ENCODE peak calls at places on chromosomes 3 and 15, in eight cellular contexts. Z is body of pancreas; S is A549; M is CD8-positive, alpha-beta T cell; X is breast epithelium; D is spleen; A is mucosa of descending colon; W is GM23248. B is an unnamed sample.
A peak's percentile ranks its signal among the peaks of the same experiment; 100 is the strongest.

GRCh38 chr3:99896482-99896881 is 78.8 kb downstream of the CMSS1 start:
- DNase-seq in D (no peak), M (no peak), A (no peak), Z (no peak), S (no peak), X (no peak), W (peak; percentile 44), B (no peak)

GRCh38 chr3:58217209-58217811 is 6.5 kb upstream of the DNASE1L3 start:
- DNase-seq in A (peak; percentile 68), X (no peak), W (peak; percentile 78), S (peak; percentile 92), M (peak; percentile 54), D (peak; percentile 88), Z (peak; percentile 68), B (peak; percentile 27)

GRCh38 chr3:108455212-108455705 is 55.1 kb downstream of the MYH15 start:
- DNase-seq in A (no peak), X (no peak), D (no peak), W (peak; percentile 54), S (no peak), Z (no peak), M (no peak), B (no peak)

GRCh38 chr3:102092617-102093466 is 243.5 kb downstream of the NFKBIZ start:
- DNase-seq in S (no peak), A (no peak), X (no peak), Z (no peak), M (no peak), W (peak; percentile 53), D (no peak), B (no peak)

GRCh38 chr3:123383101-123384053 is 65.5 kb downstream of the ADCY5 start:
- DNase-seq in M (no peak), W (peak; percentile 47), Z (no peak), X (no peak), S (no peak), D (no peak), A (no peak), B (no peak)

GRCh38 chr3:8937064-8938020 is 25.9 kb downstream of the RAD18 start:
- DNase-seq in W (peak; percentile 91), S (peak; percentile 75), Z (no peak), X (no peak), A (no peak), D (no peak), M (no peak), B (no peak)

GRCh38 chr15:79283252-79284048 is 928 bp downstream of the ANKRD34C start:
- DNase-seq in X (no peak), Z (peak; percentile 38), W (peak; percentile 57), M (peak; percentile 22), S (peak; percentile 24), A (peak; percentile 23), D (no peak), B (peak; percentile 16)

GRCh38 chr3:177196473-177197040 is 725 bp downstream of the TBL1XR1 start:
- DNase-seq in A (peak; percentile 64), W (peak; percentile 63), M (peak; percentile 47), Z (no peak), S (peak; percentile 52), X (peak; percentile 57), D (peak; percentile 82), B (peak; percentile 12)

GRCh38 chr3:18808423-18808822 is 339.9 kb upstream of the KCNH8 start:
- DNase-seq in W (no peak), M (no peak), Z (no peak), S (no peak), D (no peak), A (no peak), X (no peak), B (no peak)

GRCh38 chr3:99012051-99012450 is 110.6 kb upstream of the DCBLD2 start:
- DNase-seq in A (no peak), Z (no peak), X (no peak), D (no peak), W (peak; percentile 8), S (no peak), M (no peak), B (no peak)

GRCh38 chr15:48096813-48097212 is 24.0 kb upstream of the SLC24A5 start:
- DNase-seq in M (no peak), A (no peak), S (no peak), X (no peak), D (no peak), W (peak; percentile 87), Z (no peak), B (no peak)

GRCh38 chr3:112101946-112102345 is 15.8 kb downstream of the C3orf52 start:
- DNase-seq in Z (no peak), M (no peak), S (peak; percentile 71), W (peak; percentile 88), A (no peak), X (no peak), D (no peak), B (no peak)

GRCh38 chr3:184399410-184399809 is 19.6 kb downstream of the CHRD start:
- DNase-seq in W (peak; percentile 96), D (no peak), S (peak; percentile 42), M (no peak), Z (no peak), A (peak; percentile 25), X (no peak), B (no peak)

GRCh38 chr15:81493246-81493645 is 119.2 kb upstream of the TMC3 start:
- DNase-seq in X (no peak), Z (no peak), M (no peak), D (no peak), S (no peak), W (no peak), A (no peak), B (no peak)

GRCh38 chr15:85494035-85494793 is 113.8 kb downstream of the AKAP13 start:
- DNase-seq in Z (no peak), X (no peak), D (no peak), M (no peak), A (peak; percentile 38), W (peak; percentile 94), S (peak; percentile 91), B (no peak)

GRCh38 chr3:16102905-16103364 is 71.5 kb upstream of the GALNT15 start:
- DNase-seq in A (no peak), D (no peak), S (peak; percentile 83), W (peak; percentile 90), X (no peak), M (no peak), Z (no peak), B (no peak)

GRCh38 chr3:50260942-50261441 is 8.0 kb upstream of the SEMA3B start:
- DNase-seq in S (no peak), M (no peak), Z (no peak), A (no peak), D (peak; percentile 77), X (no peak), W (no peak), B (no peak)

GRCh38 chr3:5250467-5251195 is 63.1 kb downstream of the EDEM1 start:
- DNase-seq in A (peak; percentile 22), S (peak; percentile 33), Z (no peak), M (no peak), W (peak; percentile 41), D (no peak), X (no peak), B (no peak)

GRCh38 chr3:71451812-71452211 is 131.7 kb downstream of the FOXP1 start:
- DNase-seq in M (no peak), X (no peak), A (no peak), Z (no peak), W (no peak), D (no peak), S (no peak), B (no peak)

GRCh38 chr3:137509354-137510045 is 254.6 kb upstream of the SOX14 start:
- DNase-seq in M (no peak), D (no peak), X (no peak), S (no peak), Z (no peak), A (no peak), W (no peak), B (no peak)

GRCh38 chr3:127988770-127989518 is 63.3 kb upstream of the SEC61A1 start:
- DNase-seq in Z (no peak), M (no peak), A (no peak), X (no peak), D (no peak), W (peak; percentile 24), S (peak; percentile 28), B (no peak)

GRCh38 chr15:78329625-78330024 is 10.5 kb upstream of the CRABP1 start:
- DNase-seq in A (no peak), Z (no peak), D (no peak), X (no peak), S (no peak), M (no peak), W (no peak), B (no peak)

GRCh38 chr3:38149701-38150100 is 11.2 kb downstream of the MYD88 start:
- DNase-seq in Z (no peak), D (no peak), W (no peak), X (no peak), A (peak; percentile 0), M (no peak), S (no peak), B (no peak)

GRCh38 chr3:31555204-31555603 is 22.5 kb downstream of the STT3B start:
- DNase-seq in Z (no peak), X (no peak), W (no peak), A (no peak), D (no peak), M (no peak), S (no peak), B (no peak)
- H3K9me3 ChIP-seq in Z (no peaks in the 10 kb centered on the region), X (peaks cover 2% of the 10 kb centered on the region), W (no peaks in the 10 kb centered on the region), A (peaks cover 6% of the 10 kb centered on the region), D (peaks cover 24% of the 10 kb centered on the region), M (peaks cover 4% of the 10 kb centered on the region), S (no peaks in the 10 kb centered on the region), B (no peaks in the 10 kb centered on the region)

GRCh38 chr3:196756738-196757137 is 17.1 kb downstream of the PAK2 start:
- DNase-seq in D (no peak), S (no peak), X (no peak), A (no peak), M (no peak), Z (no peak), W (no peak), B (no peak)
- H3K9me3 ChIP-seq in D (peaks cover 16% of the 10 kb centered on the region), S (peaks cover 13% of the 10 kb centered on the region), X (peaks cover 8% of the 10 kb centered on the region), A (peaks cover 5% of the 10 kb centered on the region), M (peaks cover 6% of the 10 kb centered on the region), Z (no peaks in the 10 kb centered on the region), W (no peaks in the 10 kb centered on the region), B (peaks cover 9% of the 10 kb centered on the region)

DNA sequence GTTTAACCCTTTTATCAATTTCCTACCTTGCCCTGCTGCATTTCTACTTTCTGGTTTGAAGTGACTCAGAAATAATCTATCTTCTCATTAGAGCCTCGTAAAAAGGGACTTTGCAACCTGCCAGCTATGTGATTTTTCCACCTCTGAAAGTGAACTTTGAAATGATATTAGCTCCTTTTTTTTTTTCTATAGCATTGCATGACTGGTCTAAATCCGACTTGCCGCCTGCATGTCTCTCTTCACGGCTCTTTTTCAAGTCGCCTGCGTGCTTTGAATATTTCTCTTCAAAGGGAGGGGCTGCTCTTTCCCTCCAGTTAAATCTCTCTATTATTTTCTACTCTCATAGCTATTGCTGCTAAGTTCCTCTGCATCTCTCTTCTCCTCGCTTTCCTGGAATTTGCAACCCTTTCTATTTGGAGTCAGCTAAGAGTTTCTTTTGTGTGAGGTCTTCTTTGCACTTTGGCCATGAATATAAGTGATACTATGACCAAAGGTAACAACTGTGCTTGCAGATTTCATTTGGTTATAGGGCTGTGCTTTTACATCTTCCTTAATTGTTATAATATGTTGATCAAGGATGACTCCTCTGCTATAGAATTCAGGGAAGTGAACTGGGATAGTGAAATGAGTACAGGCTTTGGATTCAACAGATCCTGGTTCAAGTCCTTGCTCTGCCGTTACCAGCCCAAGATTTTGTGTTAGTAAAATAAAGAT is 541.1 kb downstream of the AGBL1 start:
- DNase-seq in M (no peak), A (no peak), S (no peak), X (no peak), W (no peak), Z (no peak), D (no peak), B (no peak)
- H3K9me3 ChIP-seq in M (no peaks in the 10 kb centered on the region), A (no peaks in the 10 kb centered on the region), S (no peaks in the 10 kb centered on the region), X (no peaks in the 10 kb centered on the region), W (no peaks in the 10 kb centered on the region), Z (no peaks in the 10 kb centered on the region), D (no peaks in the 10 kb centered on the region), B (no peaks in the 10 kb centered on the region)

GRCh38 chr15:20348900-20349773 is 192.5 kb downstream of the GOLGA6L6 start:
- DNase-seq in S (peak; percentile 6), X (peak; percentile 53), D (peak; percentile 85), A (no peak), W (no peak), M (peak; percentile 14), Z (peak; percentile 10), B (no peak)
- H3K9me3 ChIP-seq in S (peaks cover 56% of the 10 kb centered on the region), X (peaks cover 15% of the 10 kb centered on the region), D (peaks cover 10% of the 10 kb centered on the region), A (peaks cover 93% of the 10 kb centered on the region), W (no peaks in the 10 kb centered on the region), M (no peaks in the 10 kb centered on the region), Z (no peaks in the 10 kb centered on the region), B (no peaks in the 10 kb centered on the region)

B was measured in T-helper 17 cell.